ENCODE peak calls at places on chromosomes 12 and 14, in seven cellular contexts. C is uterus, L is WERI-Rb-1, M is aorta, V is fibroblast of lung, W is upper lobe of right lung, Y is thoracic aorta. E is an unnamed sample.

GRCh38 chr12:42086021-42086420 is 58.7 kb downstream of the GXYLT1 start:
- DNase-seq in Y (no peak), C (no peak), W (no peak), V (peak; percentile 69), L (no peak), M (no peak), E (no peak)

GRCh38 chr12:95848575-95849388 is 10.0 kb upstream of the SNRPF start:
- DNase-seq in W (no peak), V (peak; percentile 51), M (no peak), L (peak; percentile 39), Y (no peak), C (no peak), E (no peak)

GRCh38 chr12:49790741-49791140 is 37.5 kb downstream of the NCKAP5L start:
- DNase-seq in V (no peak), L (no peak), M (peak; percentile 29), Y (no peak), W (peak; percentile 57), C (no peak), E (no peak)

GRCh38 chr14:102506599-102506871 is 3.0 kb downstream of the ANKRD9 start:
- DNase-seq in V (no peak), W (no peak), Y (no peak), C (no peak), M (no peak), L (no peak), E (no peak)

GRCh38 chr14:61479746-61480502 is 158.5 kb downstream of the PRKCH start:
- DNase-seq in M (no peak), Y (no peak), V (no peak), W (no peak), C (no peak), L (no peak), E (no peak)

GRCh38 chr14:32623300-32624093 is 294.4 kb downstream of the AKAP6 start:
- DNase-seq in C (no peak), Y (no peak), W (no peak), M (no peak), V (no peak), L (no peak), E (no peak)

GRCh38 chr14:99515301-99516155 is 34.3 kb downstream of the CCNK start:
- DNase-seq in L (peak; percentile 11), C (no peak), W (no peak), V (no peak), M (peak; percentile 34), Y (no peak), E (no peak)

GRCh38 chr12:106580671-106581508 is 1.9 kb upstream of the RFX4 start:
- DNase-seq in W (no peak), Y (no peak), C (no peak), L (no peak), V (no peak), M (no peak), E (no peak)

GRCh38 chr14:90541076-90541634 is 144.3 kb downstream of the CALM1 start:
- DNase-seq in M (peak; percentile 31), W (peak; percentile 41), L (no peak), Y (no peak), V (no peak), C (no peak), E (no peak)

GRCh38 chr14:104424406-104425072 is 155.0 kb upstream of the C14orf180 start:
- DNase-seq in V (no peak), M (no peak), C (no peak), W (peak; percentile 60), Y (no peak), L (no peak), E (peak; percentile 87)

GRCh38 chr12:5200276-5201087 is 156.8 kb downstream of the KCNA5 start:
- DNase-seq in M (peak; percentile 54), C (peak; percentile 22), Y (no peak), V (peak; percentile 27), L (peak; percentile 87), W (peak; percentile 70), E (no peak)

GRCh38 chr14:94451091-94451751 is 1.4 kb downstream of the SERPINA11 start:
- DNase-seq in Y (no peak), M (no peak), V (no peak), C (no peak), L (no peak), W (no peak), E (peak; percentile 72)

GRCh38 chr12:117190210-117190781 is at the start of gene FBXO21:
- DNase-seq in L (peak; percentile 90), M (peak; percentile 92), V (peak; percentile 79), W (peak; percentile 96), Y (peak; percentile 58), C (peak; percentile 93), E (peak; percentile 97)

GRCh38 chr14:55454264-55455151 is 14.1 kb upstream of the TBPL2 start:
- DNase-seq in C (peak; percentile 40), V (peak; percentile 73), M (peak; percentile 66), L (peak; percentile 82), W (no peak), Y (no peak), E (peak; percentile 91)

GRCh38 chr12:22437031-22437806 is 102.7 kb upstream of the ST8SIA1 start:
- DNase-seq in W (no peak), V (no peak), C (no peak), M (no peak), L (no peak), Y (no peak), E (no peak)

GRCh38 chr12:46208370-46208769 is 60.5 kb downstream of the SLC38A1 start:
- DNase-seq in V (no peak), L (no peak), M (no peak), W (no peak), C (no peak), Y (no peak), E (no peak)

GRCh38 chr14:33309081-33309480 is 370.4 kb downstream of the NPAS3 start:
- DNase-seq in C (no peak), M (no peak), W (no peak), L (no peak), V (no peak), Y (no peak), E (no peak)

GRCh38 chr14:22887260-22887989 is 4.4 kb downstream of the REM2 start:
- DNase-seq in M (no peak), V (peak; percentile 90), Y (no peak), L (no peak), W (no peak), C (peak; percentile 52), E (no peak)
- H3K4me3 ChIP-seq in M (peak overlapping the region; percentile 70), V (peak overlapping the region; percentile 65), Y (peak overlapping the region; percentile 73), L (no peak overlapping the region), W (peak overlapping the region; percentile 68), C (peak overlapping the region; percentile 56), E (peak overlapping the region; percentile 57)

GRCh38 chr14:24443053-24443683 is 592 bp upstream of the SDR39U1 start:
- DNase-seq in Y (no peak), V (peak; percentile 13), L (no peak), M (no peak), W (no peak), C (no peak), E (no peak)
- H3K27ac ChIP-seq in Y (peak overlapping the region; percentile 100), V (peak overlapping the region; percentile 100), L (peak overlapping the region; percentile 75), M (no peak overlapping the region), W (peak overlapping the region; percentile 93), C (peak overlapping the region; percentile 100), E (peak overlapping the region; percentile 90)

GRCh38 chr12:47317182-47317915 is 237.6 kb upstream of the AMIGO2 start:
- DNase-seq in L (no peak), C (no peak), Y (no peak), M (no peak), W (no peak), V (no peak), E (no peak)
- H3K4me3 ChIP-seq in L (no peak overlapping the region), C (no peak overlapping the region), Y (peak overlapping the region; percentile 46), M (no peak overlapping the region), W (no peak overlapping the region), V (no peak overlapping the region), E (peak overlapping the region; percentile 14)

GRCh38 chr14:20988717-20989116 is 1.1 kb upstream of the METTL17 start:
- DNase-seq in L (no peak), C (no peak), Y (no peak), V (no peak), M (peak; percentile 56), W (no peak), E (no peak)
- H3K27ac ChIP-seq in L (no peak overlapping the region), C (peak overlapping the region; percentile 91), Y (peak overlapping the region; percentile 88), V (no peak overlapping the region), M (peak overlapping the region; percentile 91), W (peak overlapping the region; percentile 84), E (peak overlapping the region; percentile 82)

GRCh38 chr14:24399981-24400718 is 1.3 kb downstream of the NYNRIN start:
- DNase-seq in W (no peak), V (peak; percentile 17), C (no peak), L (no peak), Y (no peak), M (peak; percentile 49), E (no peak)
- H3K4me3 ChIP-seq in W (peak overlapping the region; percentile 75), V (peak overlapping the region; percentile 71), C (peak overlapping the region; percentile 57), L (peak overlapping the region; percentile 85), Y (peak overlapping the region; percentile 91), M (no peak overlapping the region), E (peak overlapping the region; percentile 88)

E was measured in esophagus muscularis mucosa.